ENCODE peak calls at places on chromosomes 1 and 21, in four cellular contexts. One of them, this sample, is unnamed.

GRCh38 chr1:222233441-222234180 is 314.3 kb downstream of the HHIPL2 start:
- DNase-seq in Panc1: no peak
- DNase-seq in omental fat pad: no peak
- DNase-seq in cardiac muscle cell: no peak
- DNase-seq in this sample: no peak

GRCh38 chr1:24793762-24794161 is 48.5 kb downstream of the CLIC4 start:
- DNase-seq in cardiac muscle cell: no peak
- DNase-seq in omental fat pad: no peak
- DNase-seq in Panc1: peak; percentile 4
- DNase-seq in this sample: no peak

GRCh38 chr1:77467196-77467595 is 185.4 kb downstream of the AK5 start:
- DNase-seq in omental fat pad: no peak
- DNase-seq in Panc1: no peak
- DNase-seq in cardiac muscle cell: no peak
- DNase-seq in this sample: no peak

GRCh38 chr1:158191299-158191698 is 10.6 kb downstream of the CD1D start:
- DNase-seq in omental fat pad: no peak
- DNase-seq in Panc1: no peak
- DNase-seq in cardiac muscle cell: no peak
- DNase-seq in this sample: no peak

GRCh38 chr1:162213281-162213909 is 143.9 kb downstream of the NOS1AP start:
- DNase-seq in cardiac muscle cell: peak; percentile 52
- DNase-seq in omental fat pad: no peak
- DNase-seq in Panc1: no peak
- DNase-seq in this sample: no peak

GRCh38 chr1:212526111-212526491 is 82.5 kb upstream of the ATF3 start:
- DNase-seq in Panc1: no peak
- DNase-seq in omental fat pad: no peak
- DNase-seq in cardiac muscle cell: no peak
- DNase-seq in this sample: no peak

GRCh38 chr1:3105167-3105863 is 36.3 kb downstream of the PRDM16 start:
- DNase-seq in cardiac muscle cell: peak; percentile 80
- DNase-seq in Panc1: no peak
- DNase-seq in omental fat pad: no peak
- DNase-seq in this sample: no peak

GRCh38 chr1:28249013-28249870 is 10.1 kb upstream of the SESN2 start:
- DNase-seq in Panc1: no peak
- DNase-seq in cardiac muscle cell: no peak
- DNase-seq in omental fat pad: no peak
- DNase-seq in this sample: no peak

GRCh38 chr1:46611691-46612221 is 4.9 kb downstream of the MOB3C start:
- DNase-seq in cardiac muscle cell: no peak
- DNase-seq in omental fat pad: no peak
- DNase-seq in Panc1: no peak
- DNase-seq in this sample: no peak

DNA sequence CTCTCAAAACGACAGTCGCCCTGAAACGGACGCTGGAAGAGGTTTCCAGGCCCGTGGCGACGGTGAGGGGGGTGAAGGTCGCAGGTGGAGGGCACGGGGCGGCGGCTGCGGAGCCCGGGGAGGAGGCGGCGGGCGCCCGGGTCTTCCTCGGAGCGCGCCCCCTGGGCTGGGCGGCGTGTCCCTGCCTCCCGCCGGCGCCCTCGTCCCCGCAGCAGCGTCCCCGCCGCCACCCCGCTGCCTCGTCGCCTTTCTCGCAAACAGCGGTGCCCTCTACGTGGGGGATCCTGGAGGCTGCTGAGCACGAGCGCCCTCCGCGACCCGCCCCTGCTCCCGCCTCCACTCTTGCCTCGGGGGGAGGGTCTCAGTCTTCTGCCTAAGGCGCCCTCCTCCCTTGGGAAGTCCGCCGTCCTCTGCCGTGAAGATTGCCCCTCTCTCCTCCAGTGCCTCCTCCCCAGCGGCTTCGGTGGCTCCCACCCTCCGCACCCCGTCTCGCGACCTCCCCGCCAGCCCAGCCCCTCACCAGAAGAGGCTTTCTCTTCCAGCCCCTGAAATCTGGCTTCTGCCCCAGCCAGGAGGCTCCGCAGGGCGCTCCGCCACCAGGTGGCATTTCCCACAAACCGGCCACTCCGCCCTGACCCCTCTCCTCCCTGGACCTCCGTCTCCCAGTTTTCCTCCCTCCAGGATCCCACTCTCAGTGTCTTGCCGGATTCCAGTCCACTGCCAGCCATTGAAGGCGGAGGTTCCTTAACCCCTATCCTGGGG is 227.4 kb downstream of the SDCCAG8 start:
- DNase-seq in cardiac muscle cell: peak; percentile 43
- DNase-seq in Panc1: no peak
- DNase-seq in omental fat pad: no peak
- DNase-seq in this sample: no peak
- TF ChIP-seq CTCF in cardiac muscle cell: peak; percentile 10
- TF ChIP-seq CTCF in Panc1: no peak
- TF ChIP-seq CTCF in omental fat pad: no peak
- TF ChIP-seq CTCF in this sample: no peak

DNA sequence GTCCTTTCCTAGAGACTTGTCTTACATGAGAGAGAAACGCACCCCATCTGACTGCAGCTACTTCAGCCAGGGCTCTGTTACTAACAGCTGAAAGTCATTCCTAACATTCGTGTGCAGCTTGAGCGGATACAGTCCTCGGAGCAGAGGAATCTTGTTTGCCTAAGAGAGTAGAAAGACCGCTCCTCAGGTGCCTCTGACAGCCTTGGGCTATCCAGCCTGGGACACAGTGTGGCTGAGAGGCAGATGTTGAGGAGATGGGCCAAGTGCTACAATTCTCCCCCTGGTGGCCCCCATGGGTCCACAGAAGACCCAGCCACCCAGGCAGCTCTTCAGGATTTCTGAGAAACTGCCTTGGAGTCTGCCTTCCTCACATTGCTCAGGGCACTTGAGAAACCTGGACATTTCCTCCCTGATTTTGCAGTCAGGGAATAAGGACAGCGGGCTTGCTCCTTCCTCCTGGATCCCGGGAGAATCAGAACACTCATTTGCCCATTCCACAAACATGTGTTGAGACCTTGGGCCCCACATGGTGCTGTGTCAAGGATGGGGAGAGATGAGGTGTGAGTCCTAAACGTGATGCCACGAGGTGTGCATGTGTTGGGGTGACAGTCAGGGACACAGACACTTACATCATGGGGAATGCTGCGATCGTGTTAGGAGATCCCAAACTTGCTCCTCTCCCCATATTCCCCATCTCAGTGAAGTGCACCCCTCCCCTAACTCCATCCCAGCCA is 13.1 kb downstream of the TRIM62 start:
- DNase-seq in Panc1: no peak
- DNase-seq in cardiac muscle cell: no peak
- DNase-seq in omental fat pad: no peak
- DNase-seq in this sample: no peak
- TF ChIP-seq CTCF in Panc1: no peak
- TF ChIP-seq CTCF in cardiac muscle cell: no peak
- TF ChIP-seq CTCF in omental fat pad: no peak
- TF ChIP-seq CTCF in this sample: no peak

GRCh38 chr21:44443291-44443890 is 11.9 kb upstream of the LRRC3 start:
- DNase-seq in cardiac muscle cell: no peak
- DNase-seq in omental fat pad: no peak
- DNase-seq in Panc1: no peak
- DNase-seq in this sample: no peak

GRCh38 chr21:44445413-44445812 is 9.9 kb upstream of the LRRC3 start:
- DNase-seq in Panc1: no peak
- DNase-seq in cardiac muscle cell: no peak
- DNase-seq in omental fat pad: no peak
- DNase-seq in this sample: no peak

GRCh38 chr21:44443891-44444285 is 11.4 kb upstream of the LRRC3 start:
- DNase-seq in cardiac muscle cell: no peak
- DNase-seq in Panc1: no peak
- DNase-seq in omental fat pad: no peak
- DNase-seq in this sample: no peak

GRCh38 chr21:44442266-44443125 is 12.8 kb upstream of the LRRC3 start:
- DNase-seq in Panc1: no peak
- DNase-seq in cardiac muscle cell: no peak
- DNase-seq in omental fat pad: no peak
- DNase-seq in this sample: no peak

GRCh38 chr21:44444286-44444931 is 10.9 kb upstream of the LRRC3 start:
- DNase-seq in Panc1: no peak
- DNase-seq in cardiac muscle cell: no peak
- DNase-seq in omental fat pad: no peak
- DNase-seq in this sample: no peak
- TF ChIP-seq CTCF in Panc1: peak; percentile 52
- TF ChIP-seq CTCF in cardiac muscle cell: no peak
- TF ChIP-seq CTCF in omental fat pad: no peak
- TF ChIP-seq CTCF in this sample: no peak

DNA sequence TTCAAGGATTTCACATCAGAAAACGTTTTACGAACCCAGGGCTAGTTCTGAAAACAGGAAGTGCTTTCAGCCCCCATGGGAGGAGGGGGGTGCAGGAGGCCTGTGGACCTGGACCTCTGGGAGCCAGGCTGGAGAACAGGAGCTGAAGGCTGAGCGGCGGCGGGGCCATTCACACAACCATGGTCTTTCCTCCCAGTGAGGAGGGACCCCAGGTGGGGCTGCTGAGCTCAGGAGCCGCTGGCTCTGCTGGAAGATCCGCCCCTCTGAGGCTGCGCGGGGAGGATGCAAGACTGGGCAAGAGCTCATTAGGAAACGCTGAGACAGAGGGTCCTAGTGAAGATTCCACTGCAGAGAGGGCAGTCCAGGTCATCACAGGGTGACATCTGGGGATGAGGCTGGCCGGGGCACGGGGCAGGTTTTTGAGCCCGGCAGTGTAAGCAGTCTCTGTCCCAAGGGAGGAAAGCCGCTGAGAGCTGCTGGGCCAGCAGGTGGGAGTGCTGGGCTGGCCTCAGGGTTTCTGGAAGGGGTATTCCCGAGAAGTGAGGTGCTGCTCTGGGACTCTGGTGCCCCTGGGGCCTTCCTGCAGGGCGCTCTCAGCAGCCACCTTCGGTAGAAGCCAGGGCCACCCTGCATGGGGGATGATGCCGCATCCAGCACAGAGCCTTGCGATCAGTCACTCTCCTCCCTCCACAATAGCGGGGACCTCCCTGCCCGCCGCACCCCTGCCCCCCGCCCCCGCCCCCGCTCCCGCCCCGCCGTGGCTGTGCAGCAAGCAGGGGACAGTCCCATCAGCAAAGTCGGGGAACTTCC is 7.5 kb downstream of the MX2 start:
- DNase-seq in cardiac muscle cell: peak; percentile 58
- DNase-seq in omental fat pad: no peak
- DNase-seq in Panc1: no peak
- DNase-seq in this sample: no peak
- TF ChIP-seq CTCF in cardiac muscle cell: peak; percentile 27
- TF ChIP-seq CTCF in omental fat pad: no peak
- TF ChIP-seq CTCF in Panc1: peak; percentile 35
- TF ChIP-seq CTCF in this sample: no peak

GRCh38 chr1:50080904-50081586 is 27.7 kb upstream of the ELAVL4 start:
- DNase-seq in Panc1: no peak
- DNase-seq in omental fat pad: no peak
- DNase-seq in cardiac muscle cell: no peak
- DNase-seq in this sample: no peak
- TF ChIP-seq CTCF in Panc1: peak; percentile 52
- TF ChIP-seq CTCF in omental fat pad: no peak
- TF ChIP-seq CTCF in cardiac muscle cell: no peak
- TF ChIP-seq CTCF in this sample: no peak